ENCODE peak calls at places on chromosomes 3 and 15, in eight cellular contexts. A is mucosa of descending colon; G is HT1080; Q is SW 1271; T is putamen; L is HL-60; S is stomach; U is activated CD4-positive, alpha-beta T cell treated with anti-CD3 and anti-CD28 coated beads, Interleukin-2, amount 50 U/mL, for 48 hours. W is an unnamed sample.
A peak's percentile ranks its signal among the peaks of the same experiment; 100 is the strongest.

GRCh38 chr3:65638301-65638700 is 400.4 kb downstream of the MAGI1 start:
- DNase-seq in A (peak; percentile 24), G (no peak), Q (no peak), T (no peak), L (no peak), S (no peak), U (no peak), W (no peak)

GRCh38 chr3:141448606-141449216 is 38.1 kb upstream of the RASA2 start:
- DNase-seq in A (no peak), G (no peak), Q (no peak), T (no peak), L (no peak), S (no peak), U (no peak), W (no peak)

GRCh38 chr3:67804545-67804944 is 150.1 kb upstream of the SUCLG2 start:
- DNase-seq in A (no peak), G (no peak), Q (no peak), T (no peak), L (no peak), S (no peak), U (no peak), W (no peak)

GRCh38 chr15:23686466-23687142 is 501 bp downstream of the NDN start:
- DNase-seq in A (no peak), G (no peak), Q (no peak), T (no peak), L (no peak), S (no peak), U (no peak), W (no peak)

GRCh38 chr3:129312671-129313414 is 34.2 kb downstream of the HMCES start:
- DNase-seq in A (no peak), G (no peak), Q (no peak), T (no peak), L (no peak), S (no peak), U (no peak), W (no peak)

GRCh38 chr3:134058728-134059601 is 29.2 kb upstream of the SLCO2A1 start:
- DNase-seq in A (no peak), G (no peak), Q (no peak), T (no peak), L (no peak), S (peak; percentile 2), U (no peak), W (peak; percentile 3)

GRCh38 chr3:186442162-186442561 is 80.1 kb upstream of the DGKG start:
- DNase-seq in A (no peak), G (no peak), Q (no peak), T (no peak), L (no peak), S (peak; percentile 82), U (no peak), W (no peak)

GRCh38 chr3:150763841-150764483 is 993 bp upstream of the SIAH2 start:
- DNase-seq in A (peak; percentile 83), G (peak; percentile 77), Q (no peak), T (peak; percentile 78), L (peak; percentile 63), S (peak; percentile 78), U (peak; percentile 51), W (no peak)

GRCh38 chr3:125357032-125357658 is 18.0 kb downstream of the ZNF148 start:
- DNase-seq in A (peak; percentile 29), G (no peak), Q (no peak), T (peak; percentile 63), L (peak; percentile 67), S (peak; percentile 33), U (peak; percentile 60), W (no peak)

GRCh38 chr3:23480324-23480704 is 277.2 kb downstream of the UBE2E2 start:
- DNase-seq in A (no peak), G (no peak), Q (no peak), T (peak; percentile 90), L (no peak), S (no peak), U (no peak), W (no peak)

GRCh38 chr15:40859206-40859851 is 14.7 kb downstream of the RHOV start:
- DNase-seq in A (peak; percentile 94), G (peak; percentile 74), Q (peak; percentile 11), T (peak; percentile 37), L (peak; percentile 87), S (peak; percentile 89), U (peak; percentile 91), W (no peak)

GRCh38 chr3:58009026-58009748 is 965 bp downstream of the FLNB start:
- DNase-seq in A (peak; percentile 77), G (no peak), Q (no peak), T (no peak), L (no peak), S (peak; percentile 48), U (peak; percentile 48), W (no peak)

GRCh38 chr3:196003611-196004010 is 78.3 kb downstream of the TFRC start:
- DNase-seq in A (no peak), G (no peak), Q (no peak), T (no peak), L (no peak), S (no peak), U (no peak), W (no peak)

GRCh38 chr3:50562866-50563265 is 4.7 kb downstream of the C3orf18 start:
- DNase-seq in A (no peak), G (peak; percentile 65), Q (no peak), T (no peak), L (no peak), S (no peak), U (no peak), W (no peak)

GRCh38 chr3:140523600-140523999 is 154.3 kb upstream of the TRIM42 start:
- DNase-seq in A (no peak), G (no peak), Q (no peak), T (no peak), L (no peak), S (no peak), U (no peak), W (no peak)

GRCh38 chr3:155895379-155895900 is 25.0 kb downstream of the GMPS start:
- DNase-seq in A (no peak), G (no peak), Q (no peak), T (no peak), L (no peak), S (no peak), U (no peak), W (no peak)

GRCh38 chr3:169660709-169661566 is 2.6 kb downstream of the MECOM start:
- DNase-seq in A (peak; percentile 53), G (no peak), Q (no peak), T (no peak), L (no peak), S (peak; percentile 59), U (no peak), W (no peak)

GRCh38 chr15:23484870-23485269 is 37.8 kb upstream of the GOLGA6L2 start:
- DNase-seq in A (no peak), G (no peak), Q (no peak), T (no peak), L (no peak), S (no peak), U (no peak), W (no peak)

GRCh38 chr3:127593187-127593586 is 2.7 kb upstream of the TPRA1 start:
- DNase-seq in A (no peak), G (no peak), Q (no peak), T (no peak), L (no peak), S (no peak), U (no peak), W (no peak)

GRCh38 chr3:132290833-132291232 is 26.4 kb upstream of the ACP3 start:
- DNase-seq in A (peak; percentile 12), G (peak; percentile 75), Q (no peak), T (no peak), L (peak; percentile 92), S (no peak), U (no peak), W (no peak)

GRCh38 chr3:158098834-158099424 is 7.3 kb downstream of the SHOX2 start:
- DNase-seq in A (no peak), G (no peak), Q (no peak), T (no peak), L (no peak), S (no peak), U (no peak), W (no peak)

GRCh38 chr3:52829906-52830463 is 487 bp downstream of the ITIH4 start:
- DNase-seq in A (no peak), G (no peak), Q (no peak), T (no peak), L (no peak), S (no peak), U (no peak), W (peak; percentile 56)

GRCh38 chr15:48604567-48604966 is 40.9 kb downstream of the FBN1 start:
- DNase-seq in A (no peak), G (no peak), Q (no peak), T (no peak), L (no peak), S (no peak), U (no peak), W (no peak)

GRCh38 chr15:89690276-89691218 is at the start of the genes PEX11A and WDR93:
- DNase-seq in A (peak; percentile 95), G (peak; percentile 61), Q (peak; percentile 55), T (peak; percentile 66), L (peak; percentile 72), S (peak; percentile 90), U (peak; percentile 84), W (peak; percentile 56)

GRCh38 chr15:51094606-51095569 is at the start of gene TNFAIP8L3:
- DNase-seq in A (peak; percentile 57), G (no peak), Q (no peak), T (no peak), L (no peak), S (no peak), U (no peak), W (no peak)

GRCh38 chr3:72991522-72991921 is 5.1 kb upstream of the PPP4R2 start:
- DNase-seq in A (no peak), G (no peak), Q (no peak), T (no peak), L (no peak), S (no peak), U (no peak), W (no peak)

GRCh38 chr15:77057072-77057471 is 13.8 kb downstream of the TSPAN3 start:
- DNase-seq in A (no peak), G (no peak), Q (no peak), T (no peak), L (no peak), S (no peak), U (no peak), W (no peak)

GRCh38 chr15:72086920-72087648 is 30.9 kb downstream of the MYO9A start:
- DNase-seq in A (no peak), G (no peak), Q (no peak), T (no peak), L (no peak), S (no peak), U (no peak), W (no peak)

GRCh38 chr15:61816856-61817255 is 243.4 kb downstream of the VPS13C start:
- DNase-seq in A (no peak), G (no peak), Q (no peak), T (no peak), L (no peak), S (no peak), U (no peak), W (no peak)